ENCODE peak calls at places on chromosomes 7 and 10, in four cellular contexts. T is spleen, H is transverse colon, P is body of pancreas. Y is an unnamed sample. For H3K27me3 and H3K4me1, the result is how much of the 10 kb centered on the place peaks cover.

GRCh38 chr10:121607310-121608055 is 9.2 kb upstream of the FGFR2 start:
- DNase-seq in T (no peak), P (no peak), H (no peak), Y (no peak)

GRCh38 chr7:12229046-12229445 is 18.0 kb downstream of the TMEM106B start:
- DNase-seq in P (no peak), H (no peak), T (no peak), Y (no peak)

GRCh38 chr7:149729983-149730801 is 43.2 kb downstream of the ZNF467 start:
- DNase-seq in H (no peak), P (no peak), T (peak), Y (no peak)

GRCh38 chr7:5001911-5002310 is 42.9 kb upstream of the MMD2 start:
- DNase-seq in H (no peak), T (no peak), P (no peak), Y (no peak)

GRCh38 chr7:133275008-133275407 is 22.1 kb downstream of the EXOC4 start:
- DNase-seq in H (no peak), T (no peak), P (no peak), Y (no peak)

GRCh38 chr10:100186813-100187212 is 984 bp upstream of the ERLIN1 start:
- DNase-seq in P (no peak), T (peak), H (no peak), Y (no peak)

GRCh38 chr7:27198871-27199801 is 755 bp downstream of the HOXA13 start:
- DNase-seq in T (peak), H (no peak), P (peak), Y (no peak)

GRCh38 chr10:18918545-18918944 is 130.1 kb upstream of the MALRD1 start:
- DNase-seq in P (no peak), T (no peak), H (no peak), Y (no peak)

GRCh38 chr10:71234970-71235681 is 22.8 kb downstream of the UNC5B start:
- DNase-seq in T (no peak), H (no peak), P (no peak), Y (peak)

GRCh38 chr7:92813390-92814024 is 22.9 kb downstream of the CDK6 start:
- DNase-seq in P (no peak), T (no peak), H (no peak), Y (no peak)

GRCh38 chr7:138127996-138128395 is 51.7 kb downstream of the AKR1D1 start:
- DNase-seq in H (no peak), T (no peak), P (no peak), Y (no peak)

GRCh38 chr7:104328308-104328969 is at the start of gene LHFPL3:
- DNase-seq in T (no peak), H (no peak), P (no peak), Y (no peak)

GRCh38 chr7:104327534-104327933 is 869 bp upstream of the LHFPL3 start:
- DNase-seq in P (no peak), H (no peak), T (no peak), Y (no peak)

GRCh38 chr7:104327963-104328307 is 468 bp upstream of the LHFPL3 start:
- DNase-seq in P (no peak), T (no peak), H (no peak), Y (no peak)

GRCh38 chr7:104328970-104329825 is 795 bp downstream of the LHFPL3 start:
- DNase-seq in H (no peak), T (no peak), P (no peak), Y (no peak)
- H3K27me3 ChIP-seq in H (half or more), T (under half), P (under half), Y (under half)

DNA sequence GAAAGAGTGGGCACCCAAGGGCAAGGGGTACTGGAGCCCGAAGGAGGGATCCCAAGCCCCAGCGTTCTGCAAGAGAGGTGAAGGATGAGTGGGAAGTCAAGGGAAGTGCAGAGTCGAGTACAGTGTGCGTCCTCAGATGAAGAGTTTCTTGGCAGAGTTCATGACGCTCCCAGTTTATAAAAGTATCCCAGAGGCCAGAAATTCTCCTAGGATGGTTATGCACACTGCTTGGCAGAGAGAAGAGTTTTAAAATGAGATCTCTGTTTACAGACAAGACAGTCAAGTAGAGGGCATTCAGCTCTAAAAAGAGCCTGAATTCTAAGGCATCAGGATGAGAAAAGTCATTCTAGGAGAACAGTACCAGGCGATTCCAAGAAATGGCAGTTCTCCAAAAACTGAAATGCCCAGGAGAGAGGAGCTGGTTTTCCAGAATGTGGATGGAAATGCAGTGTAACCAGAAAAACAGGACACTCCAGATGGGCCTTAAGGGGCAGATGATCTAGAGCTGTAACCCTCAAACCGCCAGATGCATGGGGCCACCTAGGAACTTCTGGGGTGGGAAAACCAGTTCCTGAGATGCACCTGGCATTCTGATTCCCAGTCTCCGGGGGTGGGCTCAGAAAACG is 97.1 kb downstream of the GRB10 start:
- DNase-seq in P (no peak), T (no peak), H (no peak), Y (no peak)
- H3K4me1 ChIP-seq in P (half or more), T (under half), H (half or more), Y (half or more)

GRCh38 chr7:25854608-25855497 is 297.1 kb upstream of the NFE2L3 start:
- DNase-seq in H (peak), P (peak), T (no peak), Y (no peak)
- H3K27me3 ChIP-seq in H (half or more), P (under half), T (under half), Y (half or more)

GRCh38 chr7:142807855-142808460 is 37.2 kb downstream of the PRSS2 start:
- DNase-seq in P (no peak), H (no peak), T (no peak), Y (no peak)
- H3K4me1 ChIP-seq in P (under half), H (under half), T (half or more), Y (under half)

GRCh38 chr10:125151170-125151823 is 9.1 kb downstream of the CTBP2 start:
- DNase-seq in T (no peak), P (no peak), H (no peak), Y (no peak)

GRCh38 chr10:125146791-125147604 is 13.4 kb downstream of the CTBP2 start:
- DNase-seq in P (no peak), T (no peak), H (no peak), Y (no peak)

GRCh38 chr10:125149278-125150047 is 10.9 kb downstream of the CTBP2 start:
- DNase-seq in H (peak), T (no peak), P (no peak), Y (peak)

GRCh38 chr10:125148021-125148439 is 12.3 kb downstream of the CTBP2 start:
- DNase-seq in P (peak), H (no peak), T (no peak), Y (peak)

DNA sequence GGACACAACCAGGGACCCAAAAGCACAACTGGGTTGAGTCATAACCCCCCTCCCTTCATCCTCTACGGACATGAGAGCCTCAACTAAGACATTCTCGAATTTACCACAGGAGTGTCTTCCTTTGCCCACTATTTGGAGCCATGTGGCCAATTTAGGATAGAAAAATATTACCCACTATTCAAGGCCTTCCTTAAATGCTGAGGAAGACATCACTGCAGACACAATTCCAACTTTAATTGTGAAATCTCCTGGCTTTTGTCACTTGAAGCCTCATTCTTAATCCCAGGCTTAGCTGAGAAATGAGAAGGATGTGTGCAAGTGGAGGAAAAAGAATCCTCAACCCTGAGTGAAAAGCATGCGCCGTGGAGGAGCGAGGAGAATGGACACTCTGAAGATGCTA is 11.8 kb downstream of the CTBP2 start:
- DNase-seq in H (no peak), T (no peak), P (no peak), Y (no peak)
- H3K27me3 ChIP-seq in H (under half), T (under half), P (under half), Y (under half)

DNA sequence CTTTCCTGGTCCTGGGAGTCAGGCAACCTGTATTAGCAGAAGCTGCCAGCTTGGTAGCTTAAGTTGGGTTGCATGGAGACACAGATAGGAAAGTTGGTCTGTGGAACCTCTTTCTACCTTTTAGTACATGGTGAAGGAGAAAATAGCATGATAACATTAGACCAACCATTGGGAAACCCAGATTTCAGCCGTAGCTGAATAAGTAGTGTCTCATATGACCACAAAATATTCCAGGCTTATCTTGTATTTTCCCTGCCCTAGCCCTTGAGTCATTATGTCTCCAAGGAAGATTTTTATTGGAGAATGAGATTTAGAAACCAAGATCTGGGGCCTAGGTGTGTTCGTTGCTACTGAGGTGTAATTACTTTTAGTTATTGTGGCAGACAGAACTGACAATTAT is 67.2 kb downstream of the CCSER2 start:
- DNase-seq in P (no peak), T (no peak), H (no peak), Y (no peak)
- H3K4me1 ChIP-seq in P (under half), T (under half), H (under half), Y (under half)

DNA sequence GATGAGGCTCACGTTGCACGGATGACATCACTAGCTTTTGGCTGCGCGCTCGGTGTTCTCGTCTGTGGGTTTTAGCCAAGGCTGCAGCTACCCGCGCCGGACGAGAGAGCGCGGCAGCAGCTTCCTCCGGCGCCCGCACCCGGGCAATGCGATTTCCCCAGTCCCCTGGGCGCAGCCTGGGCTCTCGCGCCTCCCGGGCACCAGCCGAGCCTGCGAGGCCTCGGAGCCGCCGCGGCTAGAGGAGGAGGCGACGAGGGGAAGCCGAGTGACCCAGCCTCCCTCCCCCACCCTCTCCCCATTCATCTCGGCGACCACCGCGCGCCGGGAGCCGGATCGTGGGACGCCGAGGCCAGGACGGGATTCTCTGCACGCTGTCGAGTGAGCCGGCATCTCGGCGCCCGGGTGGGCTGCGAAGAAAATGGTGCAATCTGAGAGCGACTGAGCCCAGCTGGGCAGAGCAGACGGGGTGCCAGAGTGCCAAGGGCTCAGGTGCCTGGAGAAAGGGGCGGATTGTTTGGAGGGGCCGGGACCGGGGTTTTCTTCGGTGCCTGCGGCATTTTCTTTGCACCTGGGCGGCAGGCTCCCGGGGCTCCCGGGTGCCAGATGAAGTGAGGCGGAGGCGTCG is 1.2 kb upstream of the TMEM178B start:
- DNase-seq in P (peak), T (no peak), H (peak), Y (peak)
- H3K27me3 ChIP-seq in P (under half), T (under half), H (half or more), Y (under half)

Y was measured in right atrium auricular region.